ENCODE peak calls at places on chromosomes 7 and 10, in nine cellular contexts. X is Calu3; G is lung microvascular endothelial cell; W is T-helper 1 cell; K is NCI-H1092 treated with DMSO at 0.1 percent for 48 hours; H is activated CD4-positive, CD25-positive, alpha-beta regulatory T cell; N is dermis microvascular lymphatic vessel endothelial cell; D is spleen; U is left lobe of liver. E is an unnamed sample.

GRCh38 chr7:2173184-2173827 is 59.4 kb downstream of the MAD1L1 start:
- DNase-seq in X (no peak), G (no peak), W (no peak), K (peak), H (no peak), N (no peak), D (no peak), U (no peak), E (no peak)

GRCh38 chr10:49109669-49110335 is 5.5 kb downstream of the VSTM4 start:
- DNase-seq in X (no peak), G (no peak), W (no peak), K (no peak), H (no peak), N (no peak), D (no peak), U (no peak), E (no peak)

GRCh38 chr7:148623586-148624282 is 33.2 kb downstream of the C7orf33 start:
- DNase-seq in X (no peak), G (no peak), W (no peak), K (peak), H (no peak), N (no peak), D (no peak), U (no peak), E (no peak)

GRCh38 chr10:118107541-118107940 is 60.8 kb upstream of the RAB11FIP2 start:
- DNase-seq in X (no peak), G (no peak), W (no peak), K (no peak), H (no peak), N (no peak), D (no peak), U (no peak), E (no peak)

GRCh38 chr10:70268376-70268775 is 15.4 kb downstream of the NPFFR1 start:
- DNase-seq in X (no peak), G (no peak), W (no peak), K (no peak), H (no peak), N (no peak), D (no peak), U (no peak), E (no peak)

GRCh38 chr10:74992068-74992467 is 119.4 kb upstream of the SAMD8 start:
- DNase-seq in X (no peak), G (no peak), W (no peak), K (no peak), H (no peak), N (no peak), D (no peak), U (no peak), E (no peak)

GRCh38 chr7:78905449-78905848 is 548.0 kb downstream of the MAGI2 start:
- DNase-seq in X (no peak), G (no peak), W (no peak), K (no peak), H (no peak), N (no peak), D (no peak), U (no peak), E (no peak)

GRCh38 chr7:42700376-42701327 is 211.2 kb downstream of the C7orf25 start:
- DNase-seq in X (no peak), G (no peak), W (no peak), K (no peak), H (no peak), N (no peak), D (no peak), U (no peak), E (no peak)

GRCh38 chr10:44574596-44575480 is 189.9 kb upstream of the CXCL12 start:
- DNase-seq in X (no peak), G (no peak), W (no peak), K (no peak), H (no peak), N (no peak), D (no peak), U (no peak), E (no peak)

GRCh38 chr10:49844775-49845561 is 82.8 kb upstream of the OGDHL start:
- DNase-seq in X (peak), G (no peak), W (no peak), K (no peak), H (no peak), N (no peak), D (no peak), U (no peak), E (no peak)

GRCh38 chr10:73413108-73413527 is 740 bp downstream of the ANXA7 start:
- DNase-seq in X (peak), G (peak), W (no peak), K (peak), H (peak), N (peak), D (no peak), U (peak), E (peak)

GRCh38 chr10:104246981-104247380 is 7.7 kb upstream of the GSTO1 start:
- DNase-seq in X (no peak), G (no peak), W (no peak), K (no peak), H (no peak), N (no peak), D (no peak), U (no peak), E (no peak)

GRCh38 chr7:154918741-154919140 is 84.2 kb downstream of the PAXIP1 start:
- DNase-seq in X (no peak), G (no peak), W (no peak), K (no peak), H (no peak), N (no peak), D (no peak), U (no peak), E (no peak)

E was measured in T-cell.